ENCODE peak calls at places on chromosomes 4 and X, in five cellular contexts. R, F, B, I and A are unnamed samples.

GRCh38 chr4:138727704-138728103 is 287.9 kb upstream of the NOCT start:
- DNase-seq in R (no peak), F (no peak), B (no peak), I (peak), A (peak)

GRCh38 chr4:57490520-57490919 is 380.3 kb upstream of the IGFBP7 start:
- DNase-seq in R (no peak), F (no peak), B (no peak), I (no peak), A (no peak)

GRCh38 chrX:66049056-66049455 is 9.2 kb upstream of the VSIG4 start:
- DNase-seq in R (no peak), F (no peak), B (no peak), I (no peak), A (no peak)

GRCh38 chrX:154840856-154841255 is 6.4 kb upstream of the SMIM9 start:
- DNase-seq in R (no peak), F (peak), B (no peak), I (peak), A (peak)

GRCh38 chr4:58658701-58659100 is 1548.5 kb upstream of the IGFBP7 start:
- DNase-seq in R (no peak), F (no peak), B (no peak), I (no peak), A (no peak)

GRCh38 chr4:48858130-48858529 is 27.2 kb downstream of the OCIAD1 start:
- DNase-seq in R (no peak), F (no peak), B (no peak), I (no peak), A (no peak)

GRCh38 chr4:169268951-169269781 is 1.6 kb downstream of the SH3RF1 start:
- DNase-seq in R (no peak), F (peak), B (peak), I (peak), A (peak)

GRCh38 chr4:71932941-71933340 is 98.9 kb upstream of the NPFFR2 start:
- DNase-seq in R (no peak), F (no peak), B (no peak), I (no peak), A (no peak)

DNA sequence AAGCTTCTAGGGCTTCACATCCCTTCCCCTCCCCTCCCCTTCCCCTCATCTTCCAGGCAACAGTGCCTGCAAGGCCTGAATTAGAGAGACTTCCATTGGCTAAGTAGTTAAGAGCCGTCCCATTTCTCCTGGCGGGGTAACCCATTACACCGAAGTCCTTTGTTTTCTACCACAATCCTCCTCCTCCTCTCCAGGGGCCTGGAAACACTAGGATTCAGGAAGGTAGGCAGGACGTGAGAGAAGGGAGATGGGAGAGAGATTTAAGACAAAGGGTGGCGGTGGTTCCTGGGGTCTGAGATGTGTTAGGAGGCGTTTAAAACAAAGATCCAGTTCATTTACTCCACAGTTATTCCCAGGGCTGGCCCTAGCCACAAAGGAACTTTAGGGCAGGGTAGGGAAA is 28.0 kb downstream of the NYX start:
- DNase-seq in R (no peak), F (no peak), B (no peak), I (no peak), A (no peak)
- H3K4me3 ChIP-seq in R (no peak), F (no peak), B (no peak), I (no peak), A (no peak)

GRCh38 chrX:130086414-130087207 is 23.7 kb downstream of the ELF4 start:
- DNase-seq in R (no peak), F (no peak), B (no peak), I (no peak), A (no peak)
- TF ChIP-seq CTCF in R (no peak), F (no peak), B (no peak), I (no peak), A (no peak)

GRCh38 chrX:12949927-12950656 is 24.8 kb upstream of the TMSB4X start:
- DNase-seq in R (peak), F (peak), B (peak), I (peak), A (peak)
- H3K4me3 ChIP-seq in R (no peak), F (peak), B (no peak), I (no peak), A (peak)

DNA sequence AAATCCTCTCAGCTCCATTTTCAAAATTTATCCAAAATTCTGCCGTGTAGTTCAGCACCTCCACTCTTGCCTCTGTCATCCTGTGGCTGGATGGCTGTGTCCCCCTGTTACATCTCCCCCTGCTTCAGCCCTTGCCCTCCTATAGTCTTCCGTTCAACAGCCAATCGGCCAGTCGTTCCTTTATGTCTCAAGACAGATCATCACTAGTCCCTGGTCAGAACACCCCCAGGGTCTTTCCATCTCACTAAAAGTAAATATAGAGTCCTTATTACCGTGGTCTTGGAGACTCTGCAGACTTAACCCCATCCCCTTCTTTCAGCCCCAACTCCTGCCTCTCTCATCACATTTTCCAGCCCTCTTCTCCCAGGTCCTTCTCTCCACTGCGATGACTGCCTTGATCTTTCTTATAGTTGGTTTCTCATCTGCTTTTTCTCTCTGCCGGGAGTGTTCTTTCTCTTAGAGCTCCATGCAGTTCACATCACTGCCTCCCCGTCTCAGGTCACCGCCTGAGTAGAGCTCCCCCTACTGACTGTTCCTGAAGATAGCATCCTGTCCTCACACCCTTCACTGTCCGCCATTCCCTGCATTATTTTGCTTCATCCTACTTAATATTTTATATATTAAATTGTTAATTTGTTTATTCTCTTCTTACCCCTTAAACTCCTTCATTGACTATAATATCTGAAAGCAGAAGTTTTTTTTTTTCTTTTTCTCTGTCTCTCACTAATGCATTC is 736.9 kb upstream of the MAGEB2 start:
- DNase-seq in R (no peak), F (no peak), B (peak), I (peak), A (no peak)
- TF ChIP-seq CTCF in R (no peak), F (peak), B (peak), I (peak), A (peak)

GRCh38 chr4:52709155-52709554 is 42.1 kb downstream of the ERVMER34-1 start:
- DNase-seq in R (no peak), F (no peak), B (no peak), I (no peak), A (no peak)

GRCh38 chr4:52712172-52712990 is 38.8 kb downstream of the ERVMER34-1 start:
- DNase-seq in R (peak), F (peak), B (peak), I (peak), A (peak)

GRCh38 chr4:52712991-52713275 is 38.3 kb downstream of the ERVMER34-1 start:
- DNase-seq in R (no peak), F (no peak), B (no peak), I (no peak), A (no peak)

GRCh38 chr4:52711834-52712171 is 39.4 kb downstream of the ERVMER34-1 start:
- DNase-seq in R (no peak), F (no peak), B (no peak), I (no peak), A (no peak)

GRCh38 chr4:52711271-52711670 is 40.0 kb downstream of the ERVMER34-1 start:
- DNase-seq in R (no peak), F (no peak), B (peak), I (no peak), A (no peak)
- H3K4me3 ChIP-seq in R (no peak), F (no peak), B (no peak), I (no peak), A (no peak)

GRCh38 chr4:112145820-112146813 is 863 bp downstream of the FAM241A start:
- DNase-seq in R (peak), F (no peak), B (peak), I (peak), A (peak)
- TF ChIP-seq CTCF in R (no peak), F (peak), B (no peak), I (peak), A (peak)

GRCh38 chr4:6692379-6692778 is 1.3 kb upstream of the S100P start:
- DNase-seq in R (no peak), F (no peak), B (no peak), I (no peak), A (no peak)

GRCh38 chr4:6692806-6693205 is 872 bp upstream of the S100P start:
- DNase-seq in R (no peak), F (no peak), B (no peak), I (peak), A (peak)

GRCh38 chr4:6688879-6689505 is 4.7 kb upstream of the S100P start:
- DNase-seq in R (peak), F (peak), B (peak), I (peak), A (peak)

GRCh38 chr4:6687947-6688878 is 5.5 kb upstream of the S100P start:
- DNase-seq in R (no peak), F (no peak), B (no peak), I (no peak), A (no peak)

GRCh38 chr4:6689506-6689960 is 4.1 kb upstream of the S100P start:
- DNase-seq in R (no peak), F (no peak), B (peak), I (no peak), A (no peak)
- H3K4me3 ChIP-seq in R (no peak), F (no peak), B (no peak), I (no peak), A (no peak)

GRCh38 chr4:23369331-23369730 is 520.5 kb downstream of the PPARGC1A start:
- DNase-seq in R (no peak), F (no peak), B (no peak), I (no peak), A (no peak)

GRCh38 chr4:23366207-23366906 is 523.5 kb downstream of the PPARGC1A start:
- DNase-seq in R (no peak), F (no peak), B (no peak), I (no peak), A (no peak)

GRCh38 chr4:23365086-23365485 is 524.8 kb downstream of the PPARGC1A start:
- DNase-seq in R (no peak), F (no peak), B (no peak), I (no peak), A (no peak)

GRCh38 chr4:23364167-23364566 is 525.7 kb downstream of the PPARGC1A start:
- DNase-seq in R (no peak), F (no peak), B (no peak), I (no peak), A (no peak)

DNA sequence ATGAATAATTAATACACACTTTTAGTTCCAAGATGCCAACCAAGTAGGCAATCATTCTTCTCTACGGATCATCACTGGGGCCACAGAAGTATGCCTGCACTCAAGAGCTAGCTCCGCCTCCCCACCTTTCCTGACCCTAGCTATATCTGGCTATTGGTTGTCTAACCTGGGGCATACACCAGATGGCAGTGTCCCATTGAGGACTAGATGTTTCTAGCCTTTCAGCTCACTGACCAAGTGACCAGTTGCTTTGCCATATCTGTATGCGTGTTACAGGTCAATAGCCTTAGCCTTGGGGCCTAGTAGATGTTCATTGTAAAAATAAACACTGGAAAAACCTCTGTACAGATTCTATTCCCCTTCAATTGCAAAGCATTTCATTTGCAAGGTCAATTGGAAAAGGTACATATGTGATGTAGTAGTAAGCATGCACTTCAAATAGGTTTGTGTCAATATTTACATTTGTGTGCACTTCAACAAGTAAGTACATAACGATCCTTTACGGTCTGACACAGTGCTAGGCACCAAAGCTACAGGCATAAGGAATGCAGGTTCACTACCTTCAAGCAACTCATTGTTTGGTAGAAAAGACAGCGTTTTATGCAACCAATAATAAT is 521.7 kb downstream of the PPARGC1A start:
- DNase-seq in R (no peak), F (no peak), B (peak), I (peak), A (no peak)
- TF ChIP-seq CTCF in R (no peak), F (no peak), B (peak), I (peak), A (no peak)